ENCODE peak calls at places on chromosomes 4 and X, in eight cellular contexts. P is heart left ventricle, L is Peyer's patch, D is adrenal gland, E is sigmoid colon, Q is K562, B is A549, F is ovary. S is an unnamed sample.

GRCh38 chrX:119190736-119191282 is 45.3 kb upstream of the PGRMC1 start:
- DNase-seq in Q (no peak), L (no peak), B (no peak), P (no peak), D (peak), F (peak), E (no peak), S (no peak)

GRCh38 chr4:26088433-26088928 is 174.5 kb downstream of the SMIM20 start:
- DNase-seq in F (no peak), B (no peak), L (no peak), D (no peak), Q (no peak), E (no peak), P (no peak), S (no peak)

GRCh38 chr4:56981795-56982201 is 3.1 kb downstream of the POLR2B start:
- DNase-seq in P (no peak), E (no peak), F (no peak), B (no peak), D (no peak), Q (peak), L (no peak), S (no peak)

GRCh38 chr4:92522371-92522770 is 218.6 kb downstream of the GRID2 start:
- DNase-seq in D (no peak), Q (no peak), L (no peak), F (no peak), E (no peak), B (no peak), P (no peak), S (no peak)

GRCh38 chr4:144734522-144734921 is 88.6 kb downstream of the HHIP start:
- DNase-seq in P (no peak), L (no peak), B (no peak), D (no peak), E (no peak), F (no peak), Q (no peak), S (no peak)

GRCh38 chrX:30513284-30513683 is 64.3 kb downstream of the TASL start:
- DNase-seq in Q (peak), F (no peak), D (no peak), E (no peak), L (no peak), P (no peak), B (no peak), S (no peak)

GRCh38 chr4:153451931-153452660 is 14.1 kb upstream of the TMEM131L start:
- DNase-seq in Q (no peak), P (no peak), F (no peak), D (no peak), E (no peak), L (no peak), B (no peak), S (peak)

GRCh38 chr4:141458501-141458900 is 177.9 kb upstream of the IL15 start:
- DNase-seq in L (no peak), P (no peak), B (no peak), D (no peak), Q (no peak), F (no peak), E (no peak), S (no peak)

GRCh38 chr4:4862665-4863482 is 3.4 kb downstream of the MSX1 start:
- DNase-seq in B (no peak), P (peak), E (no peak), F (no peak), D (no peak), Q (no peak), L (peak), S (peak)

GRCh38 chrX:133437356-133437755 is 22.1 kb upstream of the GPC4 start:
- DNase-seq in D (no peak), Q (no peak), B (no peak), E (no peak), L (no peak), P (no peak), F (no peak), S (no peak)

GRCh38 chr4:145280541-145280940 is 100.2 kb upstream of the OTUD4 start:
- DNase-seq in P (no peak), B (no peak), L (no peak), Q (no peak), D (no peak), F (no peak), E (no peak), S (no peak)

GRCh38 chr4:142707397-142707796 is 138.7 kb downstream of the INPP4B start:
- DNase-seq in F (no peak), Q (no peak), L (no peak), D (no peak), P (no peak), E (no peak), B (no peak), S (no peak)

GRCh38 chr4:163273922-163274321 is 58.5 kb downstream of the NPY1R start:
- DNase-seq in P (no peak), F (no peak), E (no peak), D (no peak), L (no peak), B (no peak), Q (no peak), S (no peak)

GRCh38 chrX:13750812-13751211 is 16.3 kb downstream of the OFD1 start:
- DNase-seq in D (no peak), F (no peak), L (no peak), B (no peak), P (no peak), E (no peak), Q (no peak), S (no peak)

GRCh38 chr4:173318648-173319211 is 15.4 kb downstream of the HMGB2 start:
- DNase-seq in D (no peak), Q (no peak), E (no peak), P (no peak), F (no peak), B (no peak), L (no peak), S (no peak)

GRCh38 chr4:53608242-53608641 is 17.0 kb upstream of the LNX1 start:
- DNase-seq in D (no peak), P (no peak), B (no peak), Q (no peak), E (no peak), F (no peak), L (no peak), S (no peak)

GRCh38 chr4:146957252-146957651 is 11.6 kb upstream of the TTC29 start:
- DNase-seq in B (no peak), P (no peak), Q (no peak), E (no peak), F (no peak), D (no peak), L (no peak), S (no peak)

GRCh38 chrX:9878141-9878875 is 88.8 kb upstream of the CLDN34 start:
- DNase-seq in F (no peak), B (no peak), P (no peak), L (no peak), Q (no peak), D (no peak), E (no peak), S (no peak)

GRCh38 chrX:109847257-109848187 is 114.5 kb upstream of the ACSL4 start:
- DNase-seq in E (no peak), L (no peak), F (peak), D (no peak), P (no peak), B (peak), Q (peak), S (no peak)

GRCh38 chr4:7043521-7044414 is 596 bp downstream of the TADA2B start:
- DNase-seq in D (peak), L (peak), E (peak), F (peak), P (peak), B (peak), Q (peak), S (peak)

GRCh38 chr4:72319596-72319995 is 249.4 kb downstream of the ADAMTS3 start:
- DNase-seq in P (no peak), E (no peak), L (no peak), F (no peak), Q (no peak), B (no peak), D (no peak), S (no peak)

GRCh38 chr4:124610214-124610613 is 102.3 kb downstream of the ANKRD50 start:
- DNase-seq in F (no peak), P (no peak), Q (no peak), E (no peak), B (no peak), L (no peak), D (no peak), S (no peak)

GRCh38 chrX:107551546-107551945 is 76.8 kb upstream of the PRPS1 start:
- DNase-seq in Q (no peak), D (no peak), P (no peak), B (no peak), E (no peak), F (no peak), L (no peak), S (no peak)

GRCh38 chr4:93786149-93786548 is 42.4 kb upstream of the ATOH1 start:
- DNase-seq in B (no peak), Q (no peak), L (no peak), E (no peak), F (no peak), P (no peak), D (no peak), S (no peak)

GRCh38 chrX:1392376-1393130 is 640 bp upstream of the SLC25A6 start:
- DNase-seq in L (peak), D (peak), B (peak), P (no peak), Q (peak), E (peak), F (peak), S (no peak)

GRCh38 chrX:71378752-71379151 is 12.6 kb downstream of the TAF1 start:
- DNase-seq in E (no peak), F (no peak), P (no peak), L (no peak), D (no peak), B (no peak), Q (no peak), S (no peak)

DNA sequence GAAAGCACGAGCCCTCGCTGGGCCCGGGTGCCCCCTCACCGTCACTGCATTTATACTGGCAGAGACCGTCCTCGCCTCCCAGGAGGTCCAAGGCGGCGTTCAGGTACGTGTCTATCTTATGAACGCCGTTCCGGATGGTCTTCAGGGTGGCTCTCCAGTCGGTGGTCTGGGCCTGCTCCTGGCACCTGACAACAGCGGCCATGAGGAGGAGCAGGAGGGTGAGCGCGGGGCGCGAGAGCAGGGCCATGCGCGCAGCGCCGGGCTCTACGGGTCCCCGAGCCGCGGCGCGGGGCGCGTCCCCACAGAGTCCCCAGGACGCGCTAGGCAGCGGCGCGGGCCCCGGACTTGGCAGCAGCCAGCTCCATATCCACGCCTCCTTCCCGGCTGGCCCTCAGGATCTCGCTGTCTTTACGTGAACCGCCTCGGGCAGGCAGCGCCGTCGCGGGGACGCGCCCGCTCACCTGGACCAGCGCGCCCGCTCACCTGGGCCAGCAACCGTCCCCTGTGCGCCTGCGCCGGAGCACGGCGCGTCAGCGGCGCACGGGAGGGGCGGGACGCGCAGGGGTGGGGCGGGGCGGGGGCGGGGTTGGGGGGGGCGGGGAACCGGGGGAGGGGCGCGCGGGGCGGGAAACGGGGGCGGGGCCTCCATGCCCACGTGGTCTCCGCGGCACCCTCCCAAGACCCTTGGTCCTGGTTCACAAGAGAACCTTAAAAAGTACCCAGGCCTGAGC is at the start of gene PLA2G12A:
- DNase-seq in Q (peak), L (peak), B (peak), P (peak), E (peak), D (peak), F (peak), S (peak)
- TF ChIP-seq POLR2A in Q (peak), L (peak), B (peak), P (no peak), E (no peak), D (peak), F (peak), S (peak)

DNA sequence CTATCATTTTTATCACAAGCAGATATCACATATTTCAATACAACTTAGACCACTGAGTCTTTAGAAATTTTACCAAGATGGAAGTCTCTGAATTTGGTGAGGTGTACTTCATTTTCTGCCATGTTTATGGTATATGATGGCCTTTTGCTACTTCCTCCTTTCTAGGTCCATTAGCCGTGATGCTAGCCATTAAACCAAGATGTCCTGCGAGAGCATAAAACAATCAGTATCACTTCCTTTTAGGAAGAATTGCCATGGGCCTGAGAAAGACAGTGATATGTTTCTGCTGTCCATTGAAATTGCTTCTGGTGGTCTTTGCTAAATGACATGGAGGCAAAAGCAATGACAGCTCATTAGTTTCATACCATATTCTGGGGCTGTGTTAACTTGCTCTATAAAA is 1851.7 kb upstream of the IGFBP7 start:
- DNase-seq in B (no peak), P (no peak), D (no peak), E (no peak), F (no peak), Q (no peak), L (no peak), S (no peak)
- H3K4me3 ChIP-seq in B (no peak), P (no peak), D (no peak), E (no peak), F (no peak), Q (no peak), L (no peak), S (no peak)

DNA sequence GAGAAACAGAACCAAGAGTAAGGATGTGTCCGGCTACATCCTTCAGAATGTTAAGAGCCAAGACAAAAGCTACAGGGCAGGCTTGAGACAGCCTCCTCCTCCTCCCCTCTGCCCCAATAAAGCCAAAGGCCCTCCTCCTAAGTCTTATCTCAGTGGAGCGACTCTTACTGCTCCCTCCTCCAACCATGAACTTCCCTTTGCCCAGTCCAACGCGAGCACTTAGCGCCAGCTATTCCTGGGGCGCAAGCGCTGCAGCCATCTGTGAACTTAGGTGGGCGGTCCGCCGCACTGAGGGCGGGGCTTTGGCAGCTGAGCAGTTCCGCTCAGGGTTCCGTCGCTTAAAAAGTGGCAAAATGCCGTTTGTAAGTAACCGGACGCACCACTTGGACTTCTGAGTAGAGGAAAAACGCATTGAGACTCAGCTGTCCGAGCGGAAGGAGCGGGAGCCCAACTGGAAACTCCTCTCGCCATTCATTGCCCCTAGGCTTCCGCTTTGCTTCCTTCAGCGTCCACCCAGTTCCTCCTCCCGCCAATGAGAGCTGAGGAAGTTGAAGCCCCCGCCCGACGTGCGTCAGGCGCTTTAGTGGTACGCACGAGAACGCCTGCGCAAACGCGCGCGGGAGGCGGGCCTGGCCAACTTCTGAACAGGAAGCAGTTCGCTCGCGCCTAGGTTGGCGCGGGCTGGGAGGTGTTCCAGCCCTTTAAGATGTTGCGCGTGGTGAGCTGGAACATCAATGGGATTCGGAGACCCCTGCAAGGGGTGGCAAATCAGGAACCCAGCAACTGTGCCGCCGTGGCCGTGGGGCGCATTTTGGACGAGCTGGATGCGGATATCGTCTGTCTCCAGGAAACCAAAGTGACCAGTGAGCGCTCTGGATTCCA is at the start of gene APEX2:
- DNase-seq in E (peak), F (peak), Q (peak), L (peak), B (peak), P (peak), D (peak), S (peak)
- TF ChIP-seq POLR2A in E (peak), F (peak), Q (peak), L (peak), B (peak), P (no peak), D (peak), S (peak)

GRCh38 chr4:47410271-47410670 is 53.2 kb downstream of the COMMD8 start:
- DNase-seq in P (no peak), F (no peak), E (no peak), L (no peak), Q (no peak), B (no peak), D (no peak), S (no peak)

GRCh38 chr4:47406408-47406807 is 57.1 kb downstream of the COMMD8 start:
- DNase-seq in B (no peak), D (no peak), P (no peak), L (no peak), F (no peak), Q (no peak), E (no peak), S (no peak)
- H3K4me3 ChIP-seq in B (no peak), D (no peak), P (no peak), L (no peak), F (no peak), Q (no peak), E (no peak), S (no peak)

GRCh38 chr4:17010426-17011087 is 112.1 kb upstream of the LDB2 start:
- DNase-seq in P (no peak), Q (no peak), L (no peak), D (no peak), B (no peak), E (no peak), F (no peak), S (no peak)
- TF ChIP-seq POLR2A in P (no peak), Q (no peak), L (no peak), D (no peak), B (no peak), E (no peak), F (no peak), S (no peak)

GRCh38 chr4:24404281-24404680 is 180.1 kb downstream of the DHX15 start:
- DNase-seq in E (no peak), Q (no peak), F (no peak), B (no peak), D (no peak), P (no peak), L (no peak), S (no peak)

GRCh38 chr4:24400537-24400936 is 183.8 kb downstream of the DHX15 start:
- DNase-seq in L (no peak), B (no peak), F (no peak), Q (no peak), P (no peak), D (no peak), E (no peak), S (no peak)

GRCh38 chr4:24405926-24406325 is 178.4 kb downstream of the DHX15 start:
- DNase-seq in E (no peak), P (no peak), B (no peak), Q (no peak), F (no peak), D (no peak), L (no peak), S (no peak)

GRCh38 chr4:24405356-24405755 is 179.0 kb downstream of the DHX15 start:
- DNase-seq in E (no peak), Q (no peak), F (no peak), P (no peak), L (no peak), B (no peak), D (no peak), S (no peak)

DNA sequence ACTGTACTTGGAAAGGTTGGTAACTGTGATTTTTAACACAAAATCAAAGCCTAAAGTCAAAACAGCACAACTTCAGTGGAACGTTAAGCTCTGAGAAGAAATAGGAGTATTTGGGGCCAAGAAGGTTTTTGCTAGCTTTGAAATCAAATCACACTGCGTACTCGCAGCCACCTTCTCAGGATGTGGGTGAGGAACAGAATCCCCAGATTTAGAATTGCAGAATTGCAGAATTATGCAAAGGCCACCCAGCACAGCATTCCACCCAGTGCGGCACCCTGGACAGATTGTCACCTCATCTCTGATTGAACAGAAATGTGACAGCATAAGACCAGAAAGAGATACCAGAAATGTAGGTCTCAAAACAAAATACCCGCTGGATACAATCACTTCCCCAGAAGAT is 181.1 kb downstream of the DHX15 start:
- DNase-seq in F (no peak), L (no peak), Q (no peak), P (no peak), B (no peak), E (no peak), D (no peak), S (no peak)
- H3K4me3 ChIP-seq in F (no peak), L (no peak), Q (no peak), P (no peak), B (no peak), E (no peak), D (no peak), S (no peak)

GRCh38 chrX:136907626-136908025 is 27.1 kb upstream of the RBMX start:
- DNase-seq in E (no peak), P (no peak), B (no peak), Q (no peak), D (no peak), L (no peak), F (no peak), S (no peak)

GRCh38 chrX:136910565-136911040 is 30.1 kb upstream of the RBMX start:
- DNase-seq in D (no peak), Q (no peak), F (no peak), P (no peak), L (no peak), B (no peak), E (no peak), S (no peak)

GRCh38 chrX:136909119-136909705 is 28.7 kb upstream of the RBMX start:
- DNase-seq in F (peak), P (peak), D (peak), L (peak), B (peak), Q (peak), E (peak), S (peak)

GRCh38 chrX:136906921-136907510 is 26.5 kb upstream of the RBMX start:
- DNase-seq in Q (no peak), E (no peak), P (no peak), D (no peak), B (no peak), L (no peak), F (no peak), S (no peak)

GRCh38 chrX:136909706-136910564 is 29.4 kb upstream of the RBMX start:
- DNase-seq in E (peak), P (peak), Q (peak), F (peak), D (peak), L (peak), B (peak), S (no peak)
- TF ChIP-seq POLR2A in E (peak), P (no peak), Q (peak), F (peak), D (peak), L (no peak), B (peak), S (no peak)

GRCh38 chr4:55176497-55176896 is 51.1 kb upstream of the KDR start:
- DNase-seq in F (no peak), Q (no peak), P (no peak), L (no peak), E (no peak), B (no peak), D (no peak), S (no peak)
- H3K4me3 ChIP-seq in F (no peak), Q (no peak), P (no peak), L (no peak), E (no peak), B (no peak), D (no peak), S (no peak)